ENCODE peak calls at places on chromosomes 2 and 18, in ten cellular contexts. S, V, U, J, O, N, B, Y, E and F are unnamed samples.

GRCh38 chr2:30139131-30139870 is 7.5 kb upstream of the YPEL5 start:
- DNase-seq in S (no peak), V (no peak), U (no peak), J (no peak), O (no peak), N (no peak), B (no peak), Y (no peak), E (no peak), F (no peak)

GRCh38 chr2:46298522-46299351 is 1.5 kb downstream of the EPAS1 start:
- DNase-seq in S (no peak), V (peak; percentile 48), U (peak; percentile 74), J (peak; percentile 73), O (no peak), N (peak; percentile 5), B (no peak), Y (peak; percentile 66), E (peak; percentile 16), F (no peak)

GRCh38 chr2:150138587-150138986 is 348.9 kb downstream of the RND3 start:
- DNase-seq in S (no peak), V (no peak), U (no peak), J (no peak), O (no peak), N (peak; percentile 23), B (no peak), Y (no peak), E (no peak), F (no peak)

GRCh38 chr2:71798266-71799012 is 345.1 kb downstream of the DYSF start:
- DNase-seq in S (no peak), V (peak; percentile 53), U (peak; percentile 64), J (peak; percentile 43), O (no peak), N (peak; percentile 7), B (no peak), Y (peak; percentile 53), E (no peak), F (no peak)

GRCh38 chr2:67565761-67566160 is 168.6 kb downstream of the ETAA1 start:
- DNase-seq in S (no peak), V (no peak), U (peak; percentile 96), J (peak; percentile 97), O (peak; percentile 37), N (no peak), B (no peak), Y (no peak), E (no peak), F (no peak)

GRCh38 chr18:44128365-44128764 is 552.3 kb upstream of the SETBP1 start:
- DNase-seq in S (no peak), V (no peak), U (peak; percentile 73), J (peak; percentile 61), O (no peak), N (peak; percentile 30), B (no peak), Y (no peak), E (no peak), F (no peak)

GRCh38 chr18:58580623-58581022 is 48.3 kb downstream of the ALPK2 start:
- DNase-seq in S (no peak), V (peak; percentile 9), U (peak; percentile 57), J (peak; percentile 59), O (peak; percentile 52), N (no peak), B (no peak), Y (no peak), E (no peak), F (no peak)

GRCh38 chr2:205660521-205661124 is 21.7 kb upstream of the NRP2 start:
- DNase-seq in S (no peak), V (no peak), U (peak; percentile 98), J (peak; percentile 84), O (peak; percentile 89), N (peak; percentile 25), B (peak; percentile 86), Y (no peak), E (no peak), F (peak; percentile 73)

GRCh38 chr2:220188031-220188430 is 560.6 kb downstream of the SLC4A3 start:
- DNase-seq in S (no peak), V (peak; percentile 89), U (peak; percentile 88), J (peak; percentile 29), O (peak; percentile 86), N (no peak), B (peak; percentile 27), Y (peak; percentile 30), E (no peak), F (no peak)

GRCh38 chr2:217351378-217351777 is 491.5 kb upstream of the TNP1 start:
- DNase-seq in S (no peak), V (no peak), U (no peak), J (no peak), O (no peak), N (no peak), B (no peak), Y (no peak), E (no peak), F (no peak)

GRCh38 chr2:230865324-230865765 is 603 bp downstream of the ITM2C start:
- DNase-seq in S (no peak), V (no peak), U (no peak), J (peak; percentile 22), O (no peak), N (peak; percentile 19), B (no peak), Y (no peak), E (no peak), F (no peak)

GRCh38 chr2:109376796-109377495 is 236.8 kb downstream of the SEPTIN10 start:
- DNase-seq in S (no peak), V (no peak), U (peak; percentile 72), J (no peak), O (no peak), N (no peak), B (no peak), Y (no peak), E (no peak), F (no peak)

GRCh38 chr2:109275120-109276040 is 146.4 kb downstream of the SH3RF3 start:
- DNase-seq in S (no peak), V (no peak), U (no peak), J (no peak), O (no peak), N (no peak), B (no peak), Y (no peak), E (no peak), F (no peak)

GRCh38 chr2:218867900-218868299 is 8.3 kb downstream of the WNT6 start:
- DNase-seq in S (no peak), V (no peak), U (no peak), J (no peak), O (no peak), N (peak; percentile 31), B (no peak), Y (no peak), E (no peak), F (no peak)

GRCh38 chr18:76494181-76494540 is 881 bp downstream of the ZNF516 start:
- DNase-seq in S (no peak), V (peak; percentile 14), U (peak; percentile 67), J (peak; percentile 42), O (no peak), N (peak; percentile 83), B (no peak), Y (no peak), E (no peak), F (no peak)

GRCh38 chr2:175567435-175568061 is 386.0 kb upstream of the ATP5MC3 start:
- DNase-seq in S (no peak), V (no peak), U (no peak), J (no peak), O (no peak), N (no peak), B (no peak), Y (no peak), E (no peak), F (no peak)

GRCh38 chr2:163341426-163341825 is 394.4 kb downstream of the FIGN start:
- DNase-seq in S (no peak), V (no peak), U (peak; percentile 12), J (peak; percentile 60), O (no peak), N (peak; percentile 74), B (no peak), Y (no peak), E (no peak), F (no peak)

GRCh38 chr2:197209742-197210408 is 100.7 kb downstream of the ANKRD44 start:
- DNase-seq in S (no peak), V (no peak), U (no peak), J (no peak), O (no peak), N (no peak), B (no peak), Y (no peak), E (peak; percentile 48), F (no peak)

GRCh38 chr18:13973061-13973460 is 57.7 kb upstream of the MC2R start:
- DNase-seq in S (no peak), V (no peak), U (no peak), J (no peak), O (no peak), N (no peak), B (no peak), Y (no peak), E (no peak), F (no peak)

GRCh38 chr2:148928395-148928794 is 53.4 kb downstream of the KIF5C start:
- DNase-seq in S (no peak), V (no peak), U (no peak), J (no peak), O (no peak), N (peak; percentile 86), B (no peak), Y (no peak), E (no peak), F (no peak)

GRCh38 chr2:239316562-239317465 is 84.0 kb downstream of the HDAC4 start:
- DNase-seq in S (no peak), V (no peak), U (peak; percentile 83), J (peak; percentile 69), O (no peak), N (no peak), B (no peak), Y (no peak), E (no peak), F (no peak)

GRCh38 chr2:232870002-232870765 is at the start of gene SNORC:
- DNase-seq in S (no peak), V (no peak), U (no peak), J (no peak), O (no peak), N (no peak), B (no peak), Y (no peak), E (no peak), F (no peak)

GRCh38 chr2:27735263-27735904 is 36.1 kb upstream of the MRPL33 start:
- DNase-seq in S (peak; percentile 60), V (peak; percentile 63), U (peak; percentile 84), J (peak; percentile 86), O (no peak), N (peak; percentile 70), B (no peak), Y (peak; percentile 70), E (peak; percentile 21), F (peak; percentile 55)

GRCh38 chr2:142241016-142241415 is 110.2 kb upstream of the LRP1B start:
- DNase-seq in S (no peak), V (no peak), U (no peak), J (no peak), O (no peak), N (no peak), B (no peak), Y (no peak), E (no peak), F (no peak)

GRCh38 chr2:172513935-172514586 is 41.8 kb upstream of the PDK1 start:
- DNase-seq in S (no peak), V (no peak), U (no peak), J (peak; percentile 5), O (no peak), N (no peak), B (no peak), Y (no peak), E (no peak), F (no peak)

GRCh38 chr18:52395146-52395852 is 55.3 kb downstream of the DCC start:
- DNase-seq in S (no peak), V (no peak), U (no peak), J (no peak), O (no peak), N (peak; percentile 83), B (no peak), Y (no peak), E (no peak), F (no peak)

GRCh38 chr2:169526451-169526850 is 16.9 kb downstream of the KLHL41 start:
- DNase-seq in S (no peak), V (no peak), U (peak; percentile 20), J (no peak), O (no peak), N (peak; percentile 3), B (no peak), Y (no peak), E (no peak), F (no peak)

GRCh38 chr2:28360742-28361293 is 31.8 kb upstream of the FOSL2 start:
- DNase-seq in S (no peak), V (no peak), U (peak; percentile 70), J (peak; percentile 64), O (no peak), N (peak; percentile 6), B (no peak), Y (peak; percentile 74), E (no peak), F (no peak)